ENCODE peak calls at places on chromosomes 7 and 10, in eight cellular contexts. One of them, this sample, is unnamed.

GRCh38 chr7:1430056-1430845 is 29.0 kb downstream of the MICALL2 start:
- DNase-seq in tibial nerve: no peak
- DNase-seq in SJSA1: no peak
- DNase-seq in stimulated activated CD4-positive, alpha-beta T cell treated with anti-CD3 and anti-CD28 coated beads, Interleukin-12 subunit alpha, Interleukin-12 subunit beta, amount 100 ng/mL, for 4 hours: no peak
- DNase-seq in OCI-LY7: no peak
- DNase-seq in amniotic stem cell: no peak
- DNase-seq in CMK: no peak
- DNase-seq in activated naive CD4-positive, alpha-beta T cell treated with anti-CD3 and anti-CD28 coated beads for 36 hours: no peak
- DNase-seq in this sample: no peak

GRCh38 chr7:47336178-47337020 is 245.5 kb downstream of the TNS3 start:
- DNase-seq in tibial nerve: no peak
- DNase-seq in SJSA1: peak
- DNase-seq in stimulated activated CD4-positive, alpha-beta T cell treated with anti-CD3 and anti-CD28 coated beads, Interleukin-12 subunit alpha, Interleukin-12 subunit beta, amount 100 ng/mL, for 4 hours: no peak
- DNase-seq in OCI-LY7: no peak
- DNase-seq in amniotic stem cell: no peak
- DNase-seq in CMK: no peak
- DNase-seq in activated naive CD4-positive, alpha-beta T cell treated with anti-CD3 and anti-CD28 coated beads for 36 hours: no peak
- DNase-seq in this sample: peak

GRCh38 chr10:50651808-50652207 is 28.1 kb upstream of the SGMS1 start:
- DNase-seq in tibial nerve: no peak
- DNase-seq in SJSA1: no peak
- DNase-seq in stimulated activated CD4-positive, alpha-beta T cell treated with anti-CD3 and anti-CD28 coated beads, Interleukin-12 subunit alpha, Interleukin-12 subunit beta, amount 100 ng/mL, for 4 hours: no peak
- DNase-seq in OCI-LY7: peak
- DNase-seq in amniotic stem cell: no peak
- DNase-seq in CMK: no peak
- DNase-seq in activated naive CD4-positive, alpha-beta T cell treated with anti-CD3 and anti-CD28 coated beads for 36 hours: no peak
- DNase-seq in this sample: no peak

GRCh38 chr7:96499532-96499931 is 177.6 kb upstream of the SLC25A13 start:
- DNase-seq in tibial nerve: no peak
- DNase-seq in SJSA1: no peak
- DNase-seq in stimulated activated CD4-positive, alpha-beta T cell treated with anti-CD3 and anti-CD28 coated beads, Interleukin-12 subunit alpha, Interleukin-12 subunit beta, amount 100 ng/mL, for 4 hours: no peak
- DNase-seq in OCI-LY7: no peak
- DNase-seq in amniotic stem cell: no peak
- DNase-seq in CMK: no peak
- DNase-seq in activated naive CD4-positive, alpha-beta T cell treated with anti-CD3 and anti-CD28 coated beads for 36 hours: no peak
- DNase-seq in this sample: no peak

GRCh38 chr10:46552526-46553237 is 3.8 kb downstream of the GPRIN2 start:
- DNase-seq in tibial nerve: no peak
- DNase-seq in SJSA1: peak
- DNase-seq in stimulated activated CD4-positive, alpha-beta T cell treated with anti-CD3 and anti-CD28 coated beads, Interleukin-12 subunit alpha, Interleukin-12 subunit beta, amount 100 ng/mL, for 4 hours: no peak
- DNase-seq in OCI-LY7: no peak
- DNase-seq in amniotic stem cell: no peak
- DNase-seq in CMK: no peak
- DNase-seq in activated naive CD4-positive, alpha-beta T cell treated with anti-CD3 and anti-CD28 coated beads for 36 hours: no peak
- DNase-seq in this sample: peak

GRCh38 chr10:99685232-99686041 is 26.1 kb downstream of the ENTPD7 start:
- DNase-seq in tibial nerve: no peak
- DNase-seq in SJSA1: no peak
- DNase-seq in stimulated activated CD4-positive, alpha-beta T cell treated with anti-CD3 and anti-CD28 coated beads, Interleukin-12 subunit alpha, Interleukin-12 subunit beta, amount 100 ng/mL, for 4 hours: no peak
- DNase-seq in OCI-LY7: peak
- DNase-seq in amniotic stem cell: no peak
- DNase-seq in CMK: peak
- DNase-seq in activated naive CD4-positive, alpha-beta T cell treated with anti-CD3 and anti-CD28 coated beads for 36 hours: no peak
- DNase-seq in this sample: no peak

GRCh38 chr7:150356265-150356897 is 12.2 kb upstream of the REPIN1 start:
- DNase-seq in tibial nerve: no peak
- DNase-seq in SJSA1: no peak
- DNase-seq in stimulated activated CD4-positive, alpha-beta T cell treated with anti-CD3 and anti-CD28 coated beads, Interleukin-12 subunit alpha, Interleukin-12 subunit beta, amount 100 ng/mL, for 4 hours: no peak
- DNase-seq in OCI-LY7: peak
- DNase-seq in amniotic stem cell: no peak
- DNase-seq in CMK: no peak
- DNase-seq in activated naive CD4-positive, alpha-beta T cell treated with anti-CD3 and anti-CD28 coated beads for 36 hours: peak
- DNase-seq in this sample: no peak

GRCh38 chr7:149547126-149547525 is 49.5 kb upstream of the ZNF746 start:
- DNase-seq in tibial nerve: no peak
- DNase-seq in SJSA1: no peak
- DNase-seq in stimulated activated CD4-positive, alpha-beta T cell treated with anti-CD3 and anti-CD28 coated beads, Interleukin-12 subunit alpha, Interleukin-12 subunit beta, amount 100 ng/mL, for 4 hours: no peak
- DNase-seq in OCI-LY7: peak
- DNase-seq in amniotic stem cell: no peak
- DNase-seq in CMK: no peak
- DNase-seq in activated naive CD4-positive, alpha-beta T cell treated with anti-CD3 and anti-CD28 coated beads for 36 hours: no peak
- DNase-seq in this sample: no peak

GRCh38 chr10:110837418-110838120 is 34.2 kb upstream of the PDCD4 start:
- DNase-seq in tibial nerve: no peak
- DNase-seq in SJSA1: no peak
- DNase-seq in stimulated activated CD4-positive, alpha-beta T cell treated with anti-CD3 and anti-CD28 coated beads, Interleukin-12 subunit alpha, Interleukin-12 subunit beta, amount 100 ng/mL, for 4 hours: no peak
- DNase-seq in OCI-LY7: no peak
- DNase-seq in amniotic stem cell: no peak
- DNase-seq in CMK: no peak
- DNase-seq in activated naive CD4-positive, alpha-beta T cell treated with anti-CD3 and anti-CD28 coated beads for 36 hours: no peak
- DNase-seq in this sample: no peak

GRCh38 chr10:95214793-95215192 is 20.8 kb downstream of the ACSM6 start:
- DNase-seq in tibial nerve: no peak
- DNase-seq in SJSA1: no peak
- DNase-seq in stimulated activated CD4-positive, alpha-beta T cell treated with anti-CD3 and anti-CD28 coated beads, Interleukin-12 subunit alpha, Interleukin-12 subunit beta, amount 100 ng/mL, for 4 hours: no peak
- DNase-seq in OCI-LY7: no peak
- DNase-seq in amniotic stem cell: no peak
- DNase-seq in CMK: no peak
- DNase-seq in activated naive CD4-positive, alpha-beta T cell treated with anti-CD3 and anti-CD28 coated beads for 36 hours: no peak
- DNase-seq in this sample: no peak

GRCh38 chr7:104900525-104900924 is 113.5 kb upstream of the KMT2E start:
- DNase-seq in tibial nerve: no peak
- DNase-seq in SJSA1: no peak
- DNase-seq in stimulated activated CD4-positive, alpha-beta T cell treated with anti-CD3 and anti-CD28 coated beads, Interleukin-12 subunit alpha, Interleukin-12 subunit beta, amount 100 ng/mL, for 4 hours: no peak
- DNase-seq in OCI-LY7: no peak
- DNase-seq in amniotic stem cell: no peak
- DNase-seq in CMK: no peak
- DNase-seq in activated naive CD4-positive, alpha-beta T cell treated with anti-CD3 and anti-CD28 coated beads for 36 hours: no peak
- DNase-seq in this sample: no peak

GRCh38 chr7:465710-466400 is 53.8 kb downstream of the PDGFA start:
- DNase-seq in tibial nerve: no peak
- DNase-seq in SJSA1: peak
- DNase-seq in stimulated activated CD4-positive, alpha-beta T cell treated with anti-CD3 and anti-CD28 coated beads, Interleukin-12 subunit alpha, Interleukin-12 subunit beta, amount 100 ng/mL, for 4 hours: no peak
- DNase-seq in OCI-LY7: no peak
- DNase-seq in amniotic stem cell: no peak
- DNase-seq in CMK: no peak
- DNase-seq in activated naive CD4-positive, alpha-beta T cell treated with anti-CD3 and anti-CD28 coated beads for 36 hours: no peak
- DNase-seq in this sample: no peak

GRCh38 chr10:121926669-121927360 is 1.0 kb downstream of the ATE1 start:
- DNase-seq in tibial nerve: no peak
- DNase-seq in SJSA1: no peak
- DNase-seq in stimulated activated CD4-positive, alpha-beta T cell treated with anti-CD3 and anti-CD28 coated beads, Interleukin-12 subunit alpha, Interleukin-12 subunit beta, amount 100 ng/mL, for 4 hours: no peak
- DNase-seq in OCI-LY7: peak
- DNase-seq in amniotic stem cell: no peak
- DNase-seq in CMK: no peak
- DNase-seq in activated naive CD4-positive, alpha-beta T cell treated with anti-CD3 and anti-CD28 coated beads for 36 hours: no peak
- DNase-seq in this sample: no peak

GRCh38 chr10:84248794-84249193 is 3.9 kb downstream of the RGR start:
- DNase-seq in tibial nerve: no peak
- DNase-seq in SJSA1: no peak
- DNase-seq in stimulated activated CD4-positive, alpha-beta T cell treated with anti-CD3 and anti-CD28 coated beads, Interleukin-12 subunit alpha, Interleukin-12 subunit beta, amount 100 ng/mL, for 4 hours: no peak
- DNase-seq in OCI-LY7: no peak
- DNase-seq in amniotic stem cell: no peak
- DNase-seq in CMK: no peak
- DNase-seq in activated naive CD4-positive, alpha-beta T cell treated with anti-CD3 and anti-CD28 coated beads for 36 hours: no peak
- DNase-seq in this sample: no peak

GRCh38 chr10:122931088-122931958 is 20.9 kb downstream of the FAM24A start:
- DNase-seq in tibial nerve: no peak
- DNase-seq in SJSA1: no peak
- DNase-seq in stimulated activated CD4-positive, alpha-beta T cell treated with anti-CD3 and anti-CD28 coated beads, Interleukin-12 subunit alpha, Interleukin-12 subunit beta, amount 100 ng/mL, for 4 hours: no peak
- DNase-seq in OCI-LY7: no peak
- DNase-seq in amniotic stem cell: no peak
- DNase-seq in CMK: peak
- DNase-seq in activated naive CD4-positive, alpha-beta T cell treated with anti-CD3 and anti-CD28 coated beads for 36 hours: no peak
- DNase-seq in this sample: no peak

GRCh38 chr10:112361951-112362770 is 11.8 kb upstream of the ACSL5 start:
- DNase-seq in tibial nerve: peak
- DNase-seq in SJSA1: no peak
- DNase-seq in stimulated activated CD4-positive, alpha-beta T cell treated with anti-CD3 and anti-CD28 coated beads, Interleukin-12 subunit alpha, Interleukin-12 subunit beta, amount 100 ng/mL, for 4 hours: no peak
- DNase-seq in OCI-LY7: no peak
- DNase-seq in amniotic stem cell: no peak
- DNase-seq in CMK: no peak
- DNase-seq in activated naive CD4-positive, alpha-beta T cell treated with anti-CD3 and anti-CD28 coated beads for 36 hours: no peak
- DNase-seq in this sample: peak

GRCh38 chr10:18087398-18087797 is 52.8 kb upstream of the CACNB2 start:
- DNase-seq in tibial nerve: no peak
- DNase-seq in SJSA1: no peak
- DNase-seq in stimulated activated CD4-positive, alpha-beta T cell treated with anti-CD3 and anti-CD28 coated beads, Interleukin-12 subunit alpha, Interleukin-12 subunit beta, amount 100 ng/mL, for 4 hours: no peak
- DNase-seq in OCI-LY7: no peak
- DNase-seq in amniotic stem cell: no peak
- DNase-seq in CMK: no peak
- DNase-seq in activated naive CD4-positive, alpha-beta T cell treated with anti-CD3 and anti-CD28 coated beads for 36 hours: no peak
- DNase-seq in this sample: peak

This sample was measured in lung.